ENCODE peak calls at places on chromosomes 11 and 22, in six cellular contexts. Y is CD4-positive, alpha-beta memory T cell; O is SJSA1; N is hepatocyte; Q is BE2C; D is A549. J is an unnamed sample.

GRCh38 chr22:42614312-42615091 is at the start of gene POLDIP3:
- DNase-seq in Y (peak; percentile 99), O (peak; percentile 99), N (peak; percentile 100), Q (peak; percentile 99), D (peak; percentile 97), J (peak; percentile 99)

GRCh38 chr11:93626038-93626437 is 35.4 kb upstream of the CEP295 start:
- DNase-seq in Y (no peak), O (no peak), N (no peak), Q (no peak), D (no peak), J (no peak)

GRCh38 chr11:120378474-120378873 is 42.3 kb downstream of the ARHGEF12 start:
- DNase-seq in Y (no peak), O (no peak), N (no peak), Q (no peak), D (no peak), J (no peak)

GRCh38 chr11:9222654-9223053 is 42.5 kb downstream of the DENND5A start:
- DNase-seq in Y (no peak), O (no peak), N (no peak), Q (no peak), D (no peak), J (no peak)

GRCh38 chr22:42114721-42115120 is 15.9 kb downstream of the CYP2D6 start:
- DNase-seq in Y (no peak), O (peak; percentile 8), N (peak; percentile 80), Q (peak; percentile 68), D (peak; percentile 34), J (peak; percentile 30)

GRCh38 chr11:118081241-118081958 is 4.5 kb downstream of the TMPRSS4 start:
- DNase-seq in Y (no peak), O (no peak), N (no peak), Q (no peak), D (no peak), J (no peak)

GRCh38 chr22:20545681-20546521 is 38.5 kb downstream of the MED15 start:
- DNase-seq in Y (no peak), O (no peak), N (no peak), Q (no peak), D (no peak), J (no peak)

GRCh38 chr11:64804346-64805210 is 1.6 kb upstream of the MAP4K2 start:
- DNase-seq in Y (no peak), O (no peak), N (no peak), Q (no peak), D (peak; percentile 49), J (no peak)

GRCh38 chr22:44187652-44188230 is 7.0 kb downstream of the PARVG start:
- DNase-seq in Y (no peak), O (no peak), N (no peak), Q (no peak), D (no peak), J (no peak)

GRCh38 chr11:117459979-117460300 is 132.3 kb downstream of the CEP164 start:
- DNase-seq in Y (no peak), O (no peak), N (no peak), Q (no peak), D (no peak), J (no peak)

GRCh38 chr11:101046947-101047346 is 82.7 kb downstream of the PGR start:
- DNase-seq in Y (no peak), O (no peak), N (no peak), Q (no peak), D (no peak), J (no peak)

GRCh38 chr11:116648229-116649174 is 124.3 kb downstream of the BUD13 start:
- DNase-seq in Y (no peak), O (no peak), N (no peak), Q (no peak), D (no peak), J (no peak)

GRCh38 chr11:129705341-129705740 is 110.3 kb upstream of the TMEM45B start:
- DNase-seq in Y (no peak), O (no peak), N (no peak), Q (no peak), D (no peak), J (no peak)

GRCh38 chr22:29256606-29257325 is 11.0 kb downstream of the RHBDD3 start:
- DNase-seq in Y (no peak), O (no peak), N (no peak), Q (no peak), D (no peak), J (no peak)

GRCh38 chr11:76704171-76704948 is 33.8 kb upstream of the LRRC32 start:
- DNase-seq in Y (no peak), O (no peak), N (no peak), Q (no peak), D (no peak), J (no peak)

GRCh38 chr11:96169250-96169649 is 173.7 kb downstream of the MAML2 start:
- DNase-seq in Y (no peak), O (peak; percentile 53), N (no peak), Q (no peak), D (no peak), J (no peak)

GRCh38 chr11:115301029-115301428 is 203.2 kb downstream of the CADM1 start:
- DNase-seq in Y (no peak), O (no peak), N (no peak), Q (no peak), D (no peak), J (no peak)

GRCh38 chr11:119342362-119343130 is 1.9 kb upstream of the C1QTNF5 start:
- DNase-seq in Y (no peak), O (no peak), N (no peak), Q (no peak), D (no peak), J (no peak)

GRCh38 chr22:28799834-28800307 is 498 bp downstream of the XBP1 start:
- DNase-seq in Y (peak; percentile 38), O (peak; percentile 72), N (peak; percentile 77), Q (peak; percentile 61), D (no peak), J (peak; percentile 56)

GRCh38 chr11:43486141-43486540 is 127.4 kb downstream of the TTC17 start:
- DNase-seq in Y (no peak), O (no peak), N (no peak), Q (no peak), D (no peak), J (no peak)

GRCh38 chr11:46121724-46122477 is 647 bp upstream of the PHF21A start:
- DNase-seq in Y (peak; percentile 85), O (peak; percentile 82), N (peak; percentile 93), Q (peak; percentile 59), D (peak; percentile 96), J (peak; percentile 91)

GRCh38 chr11:125874556-125875124 is 12.8 kb upstream of the HYLS1 start:
- DNase-seq in Y (no peak), O (peak; percentile 20), N (peak; percentile 86), Q (peak; percentile 74), D (peak; percentile 56), J (peak; percentile 24)

GRCh38 chr11:64237484-64237951 is 3.1 kb downstream of the VEGFB start:
- DNase-seq in Y (peak; percentile 32), O (no peak), N (peak; percentile 74), Q (no peak), D (no peak), J (no peak)

GRCh38 chr22:27173530-27173929 is 516.1 kb downstream of the MIAT start:
- DNase-seq in Y (no peak), O (no peak), N (no peak), Q (no peak), D (no peak), J (no peak)

GRCh38 chr11:46112961-46113617 is 8.2 kb downstream of the PHF21A start:
- DNase-seq in Y (peak; percentile 71), O (peak; percentile 23), N (peak; percentile 72), Q (peak; percentile 15), D (peak; percentile 83), J (peak; percentile 79)

GRCh38 chr11:61477734-61478148 is 30.8 kb upstream of the LRRC10B start:
- DNase-seq in Y (no peak), O (peak; percentile 55), N (peak; percentile 46), Q (peak; percentile 42), D (peak; percentile 37), J (peak; percentile 39)
- H3K4me1 ChIP-seq in Y (peaks cover 8% of the 10 kb centered on the region), O (peaks cover 4% of the 10 kb centered on the region), N (no peaks in the 10 kb centered on the region), Q (peaks cover 4% of the 10 kb centered on the region), D (no peaks in the 10 kb centered on the region), J (peaks cover 6% of the 10 kb centered on the region)

GRCh38 chr22:48051796-48052620 is 1289.6 kb downstream of the TBC1D22A start:
- DNase-seq in Y (no peak), O (no peak), N (no peak), Q (no peak), D (no peak), J (no peak)
- H3K4me3 ChIP-seq in Y (no peak overlapping the region), O (no peak overlapping the region), N (no peak overlapping the region), Q (no peak overlapping the region), D (no peak overlapping the region), J (no peak overlapping the region)

GRCh38 chr11:132540586-132540985 is 991.7 kb downstream of the OPCML start:
- DNase-seq in Y (no peak), O (no peak), N (no peak), Q (no peak), D (no peak), J (no peak)

GRCh38 chr11:132538642-132539041 is 993.7 kb downstream of the OPCML start:
- DNase-seq in Y (no peak), O (no peak), N (no peak), Q (no peak), D (no peak), J (no peak)

GRCh38 chr11:132539590-132540368 is 992.5 kb downstream of the OPCML start:
- DNase-seq in Y (no peak), O (no peak), N (no peak), Q (no peak), D (no peak), J (no peak)

GRCh38 chr11:132535830-132536229 is 996.5 kb downstream of the OPCML start:
- DNase-seq in Y (no peak), O (no peak), N (no peak), Q (no peak), D (no peak), J (no peak)

GRCh38 chr11:132541794-132542193 is 990.5 kb downstream of the OPCML start:
- DNase-seq in Y (no peak), O (no peak), N (no peak), Q (no peak), D (no peak), J (no peak)
- H3K9me3 ChIP-seq in Y (no peaks in the 10 kb centered on the region), O (no peaks in the 10 kb centered on the region), N (no peaks in the 10 kb centered on the region), Q (peaks cover 3% of the 10 kb centered on the region), D (no peaks in the 10 kb centered on the region), J (no peaks in the 10 kb centered on the region)

GRCh38 chr22:46770726-46771125 is 8.3 kb downstream of the TBC1D22A start:
- DNase-seq in Y (peak; percentile 57), O (no peak), N (no peak), Q (no peak), D (no peak), J (peak; percentile 28)

GRCh38 chr22:46775364-46775758 is 12.9 kb downstream of the TBC1D22A start:
- DNase-seq in Y (no peak), O (no peak), N (no peak), Q (no peak), D (no peak), J (no peak)

GRCh38 chr22:46774456-46775363 is 12.3 kb downstream of the TBC1D22A start:
- DNase-seq in Y (peak; percentile 50), O (no peak), N (no peak), Q (no peak), D (no peak), J (no peak)

GRCh38 chr22:46775789-46776485 is 13.5 kb downstream of the TBC1D22A start:
- DNase-seq in Y (no peak), O (no peak), N (peak; percentile 69), Q (no peak), D (no peak), J (no peak)

DNA sequence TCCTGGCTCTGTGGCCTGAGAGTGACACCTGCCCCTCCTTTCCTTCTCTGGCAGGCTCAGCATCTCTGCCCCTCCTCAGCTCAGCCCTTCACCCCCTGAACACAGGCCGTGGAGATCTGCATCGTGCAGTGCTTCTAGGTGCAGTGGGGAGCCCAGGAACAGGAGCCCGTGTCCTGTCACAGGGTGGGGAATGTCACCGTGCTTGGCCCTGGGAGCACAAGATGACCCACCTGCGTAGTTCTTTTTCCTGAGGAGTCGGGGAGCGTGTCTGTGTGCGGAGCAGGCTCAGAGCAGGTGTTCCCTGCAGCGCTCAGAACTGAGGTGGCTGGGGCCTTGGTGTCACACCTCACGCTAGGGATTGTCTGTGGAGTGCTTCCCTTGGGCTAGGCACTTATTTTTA is 10.6 kb downstream of the TBC1D22A start:
- DNase-seq in Y (no peak), O (no peak), N (no peak), Q (no peak), D (no peak), J (no peak)
- H3K4me1 ChIP-seq in Y (peaks cover 77% of the 10 kb centered on the region), O (peaks cover 5% of the 10 kb centered on the region), N (peaks cover 26% of the 10 kb centered on the region), Q (peaks cover 12% of the 10 kb centered on the region), D (peaks cover 35% of the 10 kb centered on the region), J (peaks cover 58% of the 10 kb centered on the region)